ENCODE peak calls at places on chromosomes 11 and 22, in five cellular contexts. H is GM12878, E is upper lobe of left lung, Z is HepG2, U is K562. S is an unnamed sample.

GRCh38 chr11:94537051-94537600 is 6.6 kb upstream of the FUT4 start:
- ATAC-seq in Z (no peak), E (no peak), U (no peak), H (no peak), S (no peak)

GRCh38 chr11:130945945-130946344 is 29.7 kb upstream of the SNX19 start:
- ATAC-seq in U (no peak), H (no peak), E (peak; percentile 49), Z (no peak), S (peak; percentile 55)

GRCh38 chr11:34185926-34186841 is 80.8 kb downstream of the NAT10 start:
- ATAC-seq in E (no peak), U (no peak), H (no peak), Z (no peak), S (no peak)

GRCh38 chr11:117369521-117369920 is 41.9 kb downstream of the CEP164 start:
- ATAC-seq in H (no peak), U (no peak), Z (no peak), E (no peak), S (no peak)

GRCh38 chr11:87187930-87188329 is 150.2 kb downstream of the TMEM135 start:
- ATAC-seq in U (no peak), E (no peak), H (no peak), Z (no peak), S (no peak)

GRCh38 chr11:61683116-61683515 is 2.9 kb downstream of the DAGLA start:
- ATAC-seq in H (no peak), U (no peak), E (no peak), Z (peak; percentile 25), S (no peak)

GRCh38 chr22:46362221-46362933 is 26.9 kb downstream of the TRMU start:
- ATAC-seq in E (no peak), Z (peak; percentile 84), U (no peak), H (peak; percentile 44), S (no peak)

GRCh38 chr22:17700778-17701177 is 62.2 kb downstream of the BCL2L13 start:
- ATAC-seq in U (no peak), E (no peak), H (no peak), Z (no peak), S (no peak)

GRCh38 chr11:108994887-108995286 is 330.0 kb downstream of the DDX10 start:
- ATAC-seq in E (no peak), U (no peak), H (no peak), Z (no peak), S (no peak)

GRCh38 chr22:16964366-16964765 is 43.7 kb downstream of the GAB4 start:
- ATAC-seq in U (no peak), E (no peak), Z (no peak), H (no peak), S (no peak)

GRCh38 chr22:41524809-41525449 is 19.3 kb downstream of the POLR3H start:
- ATAC-seq in H (peak; percentile 31), Z (no peak), E (no peak), U (no peak), S (no peak)

GRCh38 chr11:91880660-91881059 is 344.0 kb upstream of the FAT3 start:
- ATAC-seq in Z (no peak), H (no peak), U (no peak), E (no peak), S (no peak)

GRCh38 chr11:12195773-12196172 is 85.4 kb downstream of the MICAL2 start:
- ATAC-seq in U (peak; percentile 32), H (peak; percentile 82), Z (no peak), E (no peak), S (no peak)

GRCh38 chr22:19128946-19129727 is 2.0 kb upstream of the TSSK2 start:
- ATAC-seq in H (no peak), Z (no peak), U (no peak), E (no peak), S (no peak)

GRCh38 chr11:14309425-14310192 is 49.4 kb downstream of the RRAS2 start:
- ATAC-seq in Z (no peak), E (peak; percentile 56), U (no peak), H (peak; percentile 21), S (no peak)

GRCh38 chr11:6377902-6378694 is 12.2 kb upstream of the SMPD1 start:
- ATAC-seq in Z (no peak), E (no peak), H (peak; percentile 51), U (peak; percentile 62), S (no peak)

GRCh38 chr11:3809624-3809928 is 1.2 kb downstream of the PGAP2 start:
- ATAC-seq in E (no peak), H (no peak), U (no peak), Z (no peak), S (no peak)

GRCh38 chr11:96145163-96145585 is 197.8 kb downstream of the MAML2 start:
- ATAC-seq in E (no peak), Z (peak; percentile 97), H (no peak), U (no peak), S (no peak)

GRCh38 chr11:6124245-6124644 is 16.8 kb downstream of the OR56B4 start:
- ATAC-seq in Z (no peak), U (no peak), E (no peak), H (no peak), S (no peak)

GRCh38 chr22:43400449-43400848 is 11.4 kb upstream of the MPPED1 start:
- ATAC-seq in H (no peak), U (no peak), Z (no peak), E (no peak), S (no peak)

GRCh38 chr11:75339685-75340409 is 11.6 kb downstream of the ARRB1 start:
- ATAC-seq in U (no peak), H (peak; percentile 71), E (no peak), Z (no peak), S (peak; percentile 7)

GRCh38 chr22:41341990-41342389 is 39.8 kb upstream of the TEF start:
- ATAC-seq in E (no peak), U (no peak), Z (no peak), H (peak; percentile 81), S (no peak)

GRCh38 chr11:10005955-10006525 is 288.0 kb downstream of the SBF2 start:
- ATAC-seq in Z (no peak), H (no peak), U (no peak), E (no peak), S (no peak)

GRCh38 chr22:47996446-47996857 is 1234.0 kb downstream of the TBC1D22A start:
- ATAC-seq in U (no peak), Z (no peak), E (no peak), H (peak; percentile 40), S (no peak)

GRCh38 chr11:15807827-15808226 is 548.5 kb downstream of the SOX6 start:
- ATAC-seq in Z (no peak), E (no peak), H (no peak), U (peak; percentile 47), S (no peak)

GRCh38 chr22:29028468-29028867 is 33.2 kb downstream of the C22orf31 start:
- ATAC-seq in U (no peak), E (no peak), Z (no peak), H (no peak), S (no peak)

GRCh38 chr11:76382209-76382608 is 1.1 kb downstream of the GVQW3 start:
- ATAC-seq in H (no peak), Z (peak; percentile 5), E (no peak), U (no peak), S (no peak)

GRCh38 chr11:119647254-119647653 is 81.7 kb downstream of the NECTIN1 start:
- ATAC-seq in H (no peak), Z (no peak), E (no peak), U (no peak), S (no peak)

GRCh38 chr22:44862981-44863860 is 110.8 kb downstream of the ARHGAP8 start:
- ATAC-seq in Z (no peak), U (peak; percentile 91), H (peak; percentile 68), E (no peak), S (no peak)

GRCh38 chr22:24335529-24335928 is 64.9 kb downstream of the SPECC1L start:
- ATAC-seq in H (no peak), E (no peak), Z (no peak), U (no peak), S (no peak)
- H3K4me1 ChIP-seq in H (no peaks in the 10 kb centered on the region), E (peaks cover 44% of the 10 kb centered on the region), Z (no peaks in the 10 kb centered on the region), U (no peaks in the 10 kb centered on the region), S (no peaks in the 10 kb centered on the region)

DNA sequence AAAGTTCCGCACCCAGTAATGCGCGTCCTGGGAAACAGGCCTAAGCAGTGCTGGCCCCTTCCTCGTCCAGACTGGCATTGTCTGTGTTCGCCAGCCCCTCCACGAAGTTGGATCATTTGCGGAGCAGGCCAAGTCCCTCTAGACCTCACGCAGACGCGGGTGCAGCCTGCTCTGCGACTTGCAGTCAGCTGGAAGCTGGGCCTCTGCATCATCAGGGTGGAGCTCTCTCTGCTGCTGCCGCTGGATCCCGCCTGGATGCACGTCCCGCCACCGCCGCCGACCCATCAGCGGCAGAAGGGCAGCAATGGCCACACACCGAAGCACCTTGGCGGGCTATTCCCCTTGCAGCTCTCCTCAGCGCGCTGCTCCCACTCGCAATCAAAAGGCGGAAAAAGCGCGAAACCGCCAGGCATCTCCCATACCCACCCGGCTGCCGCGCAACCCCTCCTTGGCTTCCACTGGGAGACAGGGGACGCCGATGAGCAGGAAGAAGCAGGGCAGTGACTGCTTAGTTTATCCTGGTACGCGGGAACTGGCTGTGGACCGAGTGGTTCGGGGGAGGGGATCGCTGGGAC is 34.1 kb upstream of the GLYATL1 start:
- ATAC-seq in E (no peak), U (no peak), Z (no peak), H (no peak), S (peak; percentile 49)
- TF ChIP-seq POLR2AphosphoS5 in E (no peak), U (no peak), Z (no peak), H (no peak), S (no peak)

GRCh38 chr11:69696749-69697488 is 6.9 kb downstream of the FGF19 start:
- ATAC-seq in U (no peak), E (no peak), H (no peak), Z (no peak), S (no peak)
- TF ChIP-seq EP300 in U (no peak), E (no peak), H (no peak), Z (no peak), S (no peak)

GRCh38 chr11:16881074-16881709 is 133.0 kb downstream of the PLEKHA7 start:
- ATAC-seq in Z (peak; percentile 34), U (peak; percentile 92), H (peak; percentile 72), E (peak; percentile 84), S (peak; percentile 67)

GRCh38 chr11:16876840-16877239 is 137.4 kb downstream of the PLEKHA7 start:
- ATAC-seq in H (no peak), U (no peak), E (no peak), Z (no peak), S (no peak)

GRCh38 chr11:16880184-16880583 is 134.0 kb downstream of the PLEKHA7 start:
- ATAC-seq in H (no peak), U (no peak), E (no peak), Z (no peak), S (no peak)

GRCh38 chr11:16881766-16882165 is 132.4 kb downstream of the PLEKHA7 start:
- ATAC-seq in U (no peak), E (no peak), H (peak; percentile 72), Z (no peak), S (no peak)

DNA sequence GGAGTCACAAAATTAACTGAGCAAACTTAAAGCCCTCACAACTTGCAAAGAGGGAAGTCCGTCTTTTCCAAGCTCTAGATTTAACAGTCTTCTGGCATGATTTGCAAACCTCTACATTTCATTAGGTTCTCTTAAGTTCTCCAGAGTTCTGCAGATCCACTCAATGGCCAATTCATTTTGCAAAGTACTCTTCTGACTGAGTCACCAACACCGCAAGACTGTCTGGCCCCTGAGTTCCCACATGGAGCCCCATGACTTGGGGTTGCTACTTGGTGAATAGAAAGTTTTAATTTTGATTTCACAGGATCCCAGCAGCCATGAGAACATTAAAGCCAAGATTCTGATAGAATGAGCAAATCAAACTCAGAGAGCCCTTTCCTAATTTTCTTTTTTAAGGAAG is 134.5 kb downstream of the PLEKHA7 start:
- ATAC-seq in H (no peak), E (no peak), Z (no peak), U (no peak), S (no peak)
- H3K4me1 ChIP-seq in H (peaks cover 3% of the 10 kb centered on the region), E (peaks cover 28% of the 10 kb centered on the region), Z (peaks cover 22% of the 10 kb centered on the region), U (peaks cover 6% of the 10 kb centered on the region), S (no peaks in the 10 kb centered on the region)

S was measured in gastroesophageal sphincter.